ENCODE peak calls at places on chromosomes 3 and 15, in six cellular contexts. J is Caco-2, U is memory B cell, C is spleen, D is epithelial cell of esophagus, T is stomach. A is an unnamed sample.

GRCh38 chr15:71201471-71201870 is 86.2 kb downstream of the THSD4 start:
- DNase-seq in J (no peak), U (no peak), C (no peak), D (no peak), T (peak; percentile 38), A (no peak)

GRCh38 chr3:70021267-70021666 is 21.7 kb downstream of the SAMMSON start:
- DNase-seq in J (no peak), U (no peak), C (no peak), D (no peak), T (no peak), A (no peak)

GRCh38 chr3:195558602-195559001 is 15.5 kb upstream of the PPP1R2 start:
- DNase-seq in J (peak; percentile 70), U (peak; percentile 35), C (no peak), D (peak; percentile 74), T (no peak), A (no peak)

GRCh38 chr3:138493804-138494606 is 59.6 kb downstream of the ESYT3 start:
- DNase-seq in J (no peak), U (no peak), C (no peak), D (peak; percentile 75), T (no peak), A (no peak)

GRCh38 chr3:43180027-43180426 is 74.1 kb upstream of the POMGNT2 start:
- DNase-seq in J (no peak), U (no peak), C (no peak), D (peak; percentile 96), T (no peak), A (no peak)

GRCh38 chr15:65198571-65198970 is 12.7 kb downstream of the CILP start:
- DNase-seq in J (no peak), U (no peak), C (no peak), D (no peak), T (no peak), A (no peak)

GRCh38 chr3:138600341-138600740 is 6.3 kb upstream of the CEP70 start:
- DNase-seq in J (no peak), U (no peak), C (no peak), D (no peak), T (no peak), A (no peak)

GRCh38 chr3:99473321-99473751 is 165.1 kb upstream of the COL8A1 start:
- DNase-seq in J (no peak), U (no peak), C (no peak), D (peak; percentile 42), T (no peak), A (no peak)

GRCh38 chr3:93924491-93924890 is 49.2 kb downstream of the PROS1 start:
- DNase-seq in J (no peak), U (no peak), C (no peak), D (no peak), T (no peak), A (no peak)

GRCh38 chr3:40310690-40311089 is 1.2 kb downstream of the EIF1B start:
- DNase-seq in J (no peak), U (no peak), C (no peak), D (peak; percentile 31), T (no peak), A (no peak)

GRCh38 chr3:31804251-31805051 is 176.6 kb downstream of the OSBPL10 start:
- DNase-seq in J (no peak), U (no peak), C (no peak), D (peak; percentile 39), T (no peak), A (no peak)

GRCh38 chr3:53799338-53799865 is 46.8 kb downstream of the CHDH start:
- DNase-seq in J (no peak), U (no peak), C (peak; percentile 71), D (no peak), T (no peak), A (no peak)

GRCh38 chr15:82165948-82166376 is 96.6 kb downstream of the EFL1 start:
- DNase-seq in J (no peak), U (no peak), C (no peak), D (no peak), T (no peak), A (no peak)

GRCh38 chr3:195909294-195909644 is 918 bp upstream of the TNK2 start:
- DNase-seq in J (no peak), U (no peak), C (no peak), D (no peak), T (no peak), A (no peak)

GRCh38 chr3:25563601-25564000 is 101.1 kb downstream of the TOP2B start:
- DNase-seq in J (no peak), U (no peak), C (no peak), D (no peak), T (no peak), A (no peak)

GRCh38 chr15:67805871-67806538 is 19.3 kb upstream of the SKOR1 start:
- DNase-seq in J (no peak), U (no peak), C (peak; percentile 42), D (no peak), T (peak; percentile 10), A (peak; percentile 11)

GRCh38 chr3:39469945-39470344 is 2.5 kb downstream of the MOBP start:
- DNase-seq in J (no peak), U (no peak), C (no peak), D (no peak), T (no peak), A (no peak)

GRCh38 chr3:45932112-45932511 is 11.2 kb upstream of the CXCR6 start:
- DNase-seq in J (no peak), U (no peak), C (no peak), D (no peak), T (no peak), A (no peak)

GRCh38 chr3:98561727-98562521 is 30.1 kb downstream of the GPR15 start:
- DNase-seq in J (no peak), U (no peak), C (no peak), D (peak; percentile 41), T (no peak), A (no peak)

GRCh38 chr15:78775472-78775871 is 35.8 kb downstream of the ADAMTS7 start:
- DNase-seq in J (no peak), U (no peak), C (peak; percentile 42), D (no peak), T (no peak), A (no peak)

GRCh38 chr3:173191611-173192010 is 50.6 kb upstream of the SPATA16 start:
- DNase-seq in J (no peak), U (no peak), C (no peak), D (peak; percentile 17), T (no peak), A (no peak)

GRCh38 chr15:81419304-81419943 is 45.4 kb upstream of the TMC3 start:
- DNase-seq in J (no peak), U (no peak), C (no peak), D (peak; percentile 36), T (no peak), A (no peak)

GRCh38 chr3:128584412-128585020 is 66.1 kb downstream of the RPN1 start:
- DNase-seq in J (peak; percentile 39), U (no peak), C (peak; percentile 89), D (peak; percentile 83), T (peak; percentile 71), A (peak; percentile 79)

GRCh38 chr3:149417174-149417573 is 39.7 kb upstream of the TM4SF1 start:
- DNase-seq in J (no peak), U (no peak), C (no peak), D (no peak), T (no peak), A (no peak)